ENCODE peak calls at places on chromosome 15, in five cellular contexts. M, Y, V, G and N are unnamed samples.

GRCh38 chr15:45307230-45307924 is 55.3 kb downstream of the SLC28A2 start:
- DNase-seq in V (peak), Y (peak), M (no peak), G (peak), N (no peak)

GRCh38 chr15:79978694-79979519 is 7.9 kb upstream of the BCL2A1 start:
- DNase-seq in V (peak), Y (peak), G (no peak), M (no peak), N (no peak)

GRCh38 chr15:33724321-33725036 is 243.8 kb upstream of the CHRM5 start:
- DNase-seq in M (no peak), Y (no peak), V (no peak), G (no peak), N (no peak)

GRCh38 chr15:64072812-64073211 is 20.8 kb downstream of the CIAO2A start:
- DNase-seq in V (peak), M (no peak), Y (no peak), G (no peak), N (no peak)

GRCh38 chr15:39497759-39498565 is 82.9 kb upstream of the THBS1 start:
- DNase-seq in V (no peak), G (no peak), Y (no peak), M (no peak), N (no peak)

GRCh38 chr15:58330836-58331561 is 100.8 kb upstream of the LIPC start:
- DNase-seq in Y (no peak), M (no peak), G (peak), V (peak), N (no peak)

GRCh38 chr15:99249270-99249817 is at the start of gene TTC23:
- DNase-seq in M (no peak), G (peak), Y (no peak), V (peak), N (no peak)

GRCh38 chr15:89768071-89768500 is 8.0 kb upstream of the MESP2 start:
- DNase-seq in Y (no peak), G (peak), V (no peak), M (no peak), N (no peak)

GRCh38 chr15:56351362-56351761 is 13.9 kb upstream of the TEX9 start:
- DNase-seq in Y (no peak), G (no peak), V (no peak), M (no peak), N (no peak)

GRCh38 chr15:69751147-69751546 is 298.5 kb downstream of the RPLP1 start:
- DNase-seq in Y (no peak), M (no peak), G (no peak), V (no peak), N (no peak)

GRCh38 chr15:60573936-60574335 is 95.0 kb upstream of the ICE2 start:
- DNase-seq in M (no peak), Y (no peak), G (no peak), V (no peak), N (no peak)

GRCh38 chr15:84609818-84610525 is 9.2 kb downstream of the ZSCAN2 start:
- DNase-seq in G (no peak), M (no peak), V (no peak), Y (no peak), N (no peak)

GRCh38 chr15:85750319-85750806 is 44.4 kb downstream of the KLHL25 start:
- DNase-seq in Y (no peak), G (no peak), V (no peak), M (no peak), N (no peak)

DNA sequence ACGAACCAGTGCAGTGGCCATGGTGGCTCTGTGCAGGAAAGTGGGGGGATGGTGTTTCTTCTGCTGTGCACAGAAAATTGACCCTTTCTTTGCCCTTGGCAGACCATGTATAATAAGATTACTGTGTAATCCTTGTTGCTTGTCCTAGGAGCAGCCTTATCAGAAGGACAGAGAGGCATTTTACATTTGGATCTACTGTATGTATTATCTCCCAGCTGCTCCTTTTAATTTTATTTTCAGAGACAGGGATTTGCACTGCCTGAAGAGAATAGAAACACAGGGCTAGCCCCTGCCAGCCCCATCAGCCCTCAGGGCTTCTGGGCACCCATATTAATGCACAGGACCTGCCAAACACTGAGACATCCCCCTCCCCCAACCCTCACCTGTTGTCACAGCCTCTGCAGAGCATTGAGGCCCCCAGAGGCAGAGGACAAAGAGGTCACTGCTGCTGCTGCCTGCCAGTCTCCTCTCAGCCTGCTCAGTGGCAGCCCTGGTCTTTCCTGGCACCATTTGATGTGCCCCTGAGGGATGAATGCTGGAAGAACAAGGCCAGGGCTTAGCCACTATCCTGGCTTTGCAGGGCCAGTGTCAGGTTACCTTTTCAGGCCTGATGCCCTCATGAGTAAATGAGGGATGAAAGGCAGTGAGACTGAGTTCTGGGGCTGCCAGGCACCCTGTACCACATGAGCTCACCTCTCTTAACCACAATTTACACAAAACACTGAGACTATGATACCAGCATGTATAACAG is 533.4 kb downstream of the NTRK3 start:
- DNase-seq in G (no peak), Y (no peak), V (no peak), M (no peak), N (no peak)
- TF ChIP-seq ATF2 in G (no peak), Y (no peak), V (no peak), M (no peak), N (no peak)

DNA sequence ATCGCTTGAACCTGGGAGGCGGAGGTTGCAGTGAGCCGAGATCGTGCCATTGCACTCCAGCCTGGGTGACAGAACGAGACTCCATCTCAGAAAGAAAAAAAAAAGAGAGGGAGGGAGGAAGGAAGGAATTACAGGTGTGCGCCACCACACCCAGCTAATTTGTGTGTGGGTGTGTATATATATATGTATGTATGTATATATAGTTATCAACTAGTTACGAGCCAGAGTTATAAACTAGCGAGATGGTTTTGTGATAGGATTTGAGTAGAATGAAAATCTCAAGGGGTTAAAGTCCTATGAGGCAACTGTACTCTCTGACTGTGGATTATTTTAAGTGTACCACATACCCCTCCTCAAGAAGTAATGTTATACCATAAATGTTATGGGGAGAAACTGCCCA is 50.9 kb upstream of the SIN3A start:
- DNase-seq in G (no peak), Y (no peak), M (no peak), V (no peak), N (no peak)
- TF ChIP-seq ATF2 in G (no peak), Y (no peak), M (no peak), V (no peak), N (no peak)

GRCh38 chr15:95662638-95663037 is 667.9 kb upstream of the NR2F2 start:
- DNase-seq in Y (no peak), G (no peak), V (no peak), M (no peak), N (no peak)

GRCh38 chr15:95668201-95668600 is 662.3 kb upstream of the NR2F2 start:
- DNase-seq in V (no peak), M (no peak), G (no peak), Y (no peak), N (no peak)

GRCh38 chr15:95659646-95660045 is 670.9 kb upstream of the NR2F2 start:
- DNase-seq in G (no peak), Y (no peak), M (no peak), V (no peak), N (no peak)

GRCh38 chr15:95663156-95663831 is 667.2 kb upstream of the NR2F2 start:
- DNase-seq in G (no peak), Y (no peak), M (no peak), V (no peak), N (no peak)

DNA sequence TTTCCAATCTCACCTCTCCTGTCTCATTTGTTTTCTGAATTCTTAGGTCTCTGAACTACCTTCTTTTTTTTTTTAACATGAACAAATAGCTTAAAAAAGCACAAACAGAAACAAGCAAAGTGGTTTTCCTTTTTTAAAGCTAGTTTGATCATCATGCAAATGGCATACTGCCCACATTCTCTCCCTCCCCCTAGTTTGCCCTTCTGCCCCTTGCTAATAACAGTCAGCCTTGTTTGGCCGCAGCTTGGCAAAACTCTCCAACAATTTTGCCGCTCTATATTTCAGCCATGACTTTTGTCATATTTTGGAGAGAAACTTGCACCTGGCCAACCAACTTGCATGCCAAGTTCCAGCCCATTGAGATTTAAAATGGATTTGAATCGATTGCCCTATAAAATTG is 666.1 kb upstream of the NR2F2 start:
- DNase-seq in Y (no peak), V (no peak), M (no peak), G (no peak), N (no peak)
- TF ChIP-seq ATF2 in Y (no peak), V (no peak), M (no peak), G (no peak), N (no peak)

DNA sequence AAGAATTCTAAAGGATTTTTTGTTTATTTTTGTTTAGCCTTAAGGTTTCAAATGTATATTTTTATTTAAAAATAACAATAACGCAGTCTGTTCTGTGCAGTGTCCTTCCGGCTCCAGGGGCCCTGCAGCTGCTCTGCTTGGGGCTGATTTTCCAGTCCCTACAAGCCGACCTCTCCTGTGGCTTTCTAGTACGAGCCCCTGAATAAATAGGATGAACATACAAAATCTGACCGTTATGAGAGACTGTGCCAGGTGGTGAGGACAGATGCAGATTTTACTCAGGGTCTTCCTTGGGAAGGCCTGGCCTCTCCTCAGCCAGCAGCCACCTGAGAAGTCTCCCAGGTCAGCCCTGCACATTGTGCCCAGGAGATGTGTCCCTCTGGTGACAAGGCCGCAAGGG is 59.2 kb upstream of the ADAMTS17 start:
- DNase-seq in G (no peak), Y (no peak), M (no peak), V (no peak), N (no peak)
- TF ChIP-seq ATF2 in G (no peak), Y (no peak), M (no peak), V (no peak), N (no peak)

DNA sequence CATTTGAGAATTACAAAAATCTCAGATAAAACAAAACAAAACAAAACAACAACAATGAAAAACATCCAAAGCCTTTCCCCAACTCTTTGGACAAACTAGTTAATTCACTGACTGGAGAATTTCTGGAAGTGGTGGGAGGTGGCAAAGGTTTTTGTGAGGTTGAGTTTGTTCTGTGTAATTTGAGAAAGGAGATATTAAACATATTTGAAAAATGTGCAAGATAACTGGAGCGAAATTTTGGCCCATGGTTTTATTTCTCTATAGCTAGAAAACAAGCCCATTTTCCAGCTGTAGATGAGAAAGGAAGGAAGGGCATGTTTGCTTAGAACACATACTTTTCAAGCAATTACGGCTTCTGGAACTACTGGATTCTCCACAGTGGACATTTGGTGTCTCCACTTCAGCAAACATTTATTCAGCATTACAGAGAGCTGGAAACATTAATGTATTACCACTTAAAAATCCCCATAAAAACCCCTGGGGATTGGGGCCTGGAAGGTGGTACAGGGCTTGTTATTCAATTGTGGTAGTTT is 135.7 kb downstream of the THSD4 start:
- DNase-seq in M (no peak), G (no peak), V (no peak), Y (no peak), N (no peak)
- TF ChIP-seq ATF2 in M (no peak), G (no peak), V (no peak), Y (no peak), N (no peak)

DNA sequence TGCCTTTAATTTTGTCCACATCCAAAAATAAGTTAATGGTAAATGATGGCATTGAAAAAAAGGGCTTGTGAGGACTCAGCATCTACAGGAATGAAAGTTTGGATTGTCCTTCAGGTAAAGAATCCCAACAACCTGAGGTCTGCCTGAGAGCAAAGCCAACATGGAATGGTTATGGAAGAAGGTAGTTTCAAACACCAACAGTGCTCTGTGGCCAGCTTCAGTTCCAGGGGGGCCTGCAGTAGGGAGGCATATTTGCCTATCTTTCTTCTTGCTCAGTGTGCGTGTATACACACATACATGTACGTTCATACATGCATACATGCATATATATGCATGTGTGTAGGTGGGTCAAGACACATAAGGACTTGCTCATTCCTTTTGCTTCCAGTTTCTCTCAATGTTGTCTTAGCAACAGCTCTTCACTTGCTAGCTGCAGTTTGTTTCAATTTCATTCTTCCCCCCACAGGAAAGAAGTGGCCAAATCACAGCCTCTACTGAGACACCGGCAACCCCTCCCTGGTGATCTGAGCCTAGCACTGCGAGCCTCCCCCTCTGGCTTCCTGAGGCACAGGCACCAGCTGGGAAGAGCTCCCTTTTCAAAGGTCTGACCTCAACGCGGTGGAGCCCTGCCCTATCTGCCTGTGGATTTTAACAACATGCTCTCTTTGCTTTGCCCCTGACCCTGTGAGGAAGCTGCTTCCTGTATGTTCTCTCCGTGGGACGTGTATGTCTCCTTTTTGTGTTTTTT is 146.2 kb downstream of the KLF13 start:
- DNase-seq in V (no peak), M (no peak), Y (peak), G (no peak), N (no peak)
- TF ChIP-seq ATF2 in V (no peak), M (no peak), Y (no peak), G (no peak), N (no peak)